ENCODE peak calls at places on chromosomes 5 and 9, in seven cellular contexts. M is H1, O is mesenchymal stem cell, G is neuronal stem cell, N is mesendoderm, Z is trophoblast cell, C is H9. D is an unnamed sample.

GRCh38 chr9:86674475-86674874 is 272.8 kb downstream of the GAS1 start:
- DNase-seq in M (no peak), O (no peak), G (no peak), N (peak), Z (no peak), C (no peak), D (no peak)

GRCh38 chr9:114662081-114662989 is 4.7 kb upstream of the TEX53 start:
- DNase-seq in M (peak), O (peak), G (peak), N (peak), Z (peak), C (peak), D (peak)

GRCh38 chr9:71518045-71518888 is 250.0 kb downstream of the CEMIP2 start:
- DNase-seq in M (no peak), O (no peak), G (no peak), N (no peak), Z (no peak), C (no peak), D (no peak)

GRCh38 chr5:74179701-74180100 is 460.8 kb downstream of the ENC1 start:
- DNase-seq in M (no peak), O (no peak), G (no peak), N (no peak), Z (no peak), C (no peak), D (peak)

GRCh38 chr5:147483961-147484707 is 25.7 kb downstream of the DPYSL3 start:
- DNase-seq in M (no peak), O (peak), G (no peak), N (no peak), Z (peak), C (no peak), D (peak)

GRCh38 chr9:112125961-112126388 is 49.1 kb downstream of the SUSD1 start:
- DNase-seq in M (no peak), O (peak), G (no peak), N (no peak), Z (peak), C (no peak), D (peak)

GRCh38 chr9:128920381-128921058 is at the start of gene PHYHD1:
- DNase-seq in M (no peak), O (peak), G (no peak), N (no peak), Z (no peak), C (no peak), D (peak)

GRCh38 chr5:98909363-98909762 is 19.4 kb downstream of the CHD1 start:
- DNase-seq in M (no peak), O (no peak), G (no peak), N (no peak), Z (no peak), C (no peak), D (no peak)

GRCh38 chr5:26757941-26758340 is 280.4 kb downstream of the CDH9 start:
- DNase-seq in M (no peak), O (no peak), G (no peak), N (no peak), Z (no peak), C (no peak), D (no peak)

GRCh38 chr9:136629001-136629878 is 33.5 kb upstream of the EGFL7 start:
- DNase-seq in M (peak), O (no peak), G (no peak), N (no peak), Z (no peak), C (no peak), D (no peak)
- H2BK5ac ChIP-seq in M (no peak), O (no peak), G (peak), N (no peak), Z (no peak), C (no peak), D (no peak)

GRCh38 chr5:53464722-53465121 is 15.7 kb upstream of the FST start:
- DNase-seq in M (no peak), O (no peak), G (no peak), N (no peak), Z (peak), C (no peak), D (no peak)
- H2BK5ac ChIP-seq in M (no peak), O (no peak), G (no peak), N (no peak), Z (peak), C (no peak), D (no peak)

DNA sequence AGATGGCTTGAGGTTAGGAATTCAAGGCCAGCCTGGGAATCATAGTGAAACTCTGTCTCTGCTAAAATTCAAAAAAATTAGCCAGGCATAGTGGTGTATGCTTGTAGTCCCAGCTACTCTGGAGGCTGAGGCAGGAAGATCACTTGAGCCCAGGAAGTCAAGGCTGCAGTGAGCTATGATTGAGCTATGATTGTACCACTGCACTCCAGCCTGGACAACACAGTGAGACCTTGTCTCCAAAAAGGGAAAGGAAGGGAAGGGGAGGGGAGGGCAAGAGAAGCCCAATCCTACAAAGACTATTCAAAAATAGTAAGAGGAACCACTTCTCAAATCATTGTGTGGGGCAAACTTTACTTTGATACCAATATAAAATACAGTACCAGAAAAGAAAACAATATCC is 11.2 kb downstream of the SEMA4D start:
- DNase-seq in M (no peak), O (no peak), G (no peak), N (no peak), Z (no peak), C (peak), D (no peak)
- H2BK5ac ChIP-seq in M (no peak), O (no peak), G (no peak), N (no peak), Z (no peak), C (no peak), D (no peak)

DNA sequence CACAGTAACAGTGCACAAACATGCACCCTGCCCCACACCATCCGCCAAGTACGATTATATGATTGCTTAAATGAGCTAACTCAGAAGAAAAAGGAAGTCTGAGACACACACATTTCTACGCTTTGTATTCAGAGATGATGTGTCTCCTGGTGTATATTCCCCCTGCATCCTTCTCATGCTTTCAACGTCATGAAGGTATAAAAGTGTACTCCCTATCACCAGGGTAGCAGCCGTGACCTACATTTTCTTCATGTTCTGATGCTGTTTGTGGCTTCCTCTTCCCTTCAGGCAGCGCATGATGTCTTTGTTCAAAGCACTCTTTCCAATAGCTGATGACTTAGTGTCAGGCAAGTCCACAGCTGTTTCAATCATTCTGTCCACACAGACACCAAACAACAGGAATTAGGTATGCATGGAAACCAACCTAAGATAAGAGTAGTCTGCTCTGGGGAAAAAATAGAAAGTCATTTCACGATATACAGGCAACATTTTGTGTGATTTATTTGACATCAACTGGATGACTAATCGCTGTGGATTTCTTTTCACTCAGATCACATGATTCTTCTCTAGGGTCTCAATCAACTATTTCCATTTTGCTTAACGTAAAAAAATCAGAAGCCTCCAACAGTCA is 269.4 kb upstream of the PTGER4 start:
- DNase-seq in M (no peak), O (peak), G (no peak), N (no peak), Z (peak), C (no peak), D (peak)
- H2BK5ac ChIP-seq in M (no peak), O (no peak), G (no peak), N (no peak), Z (no peak), C (no peak), D (no peak)

GRCh38 chr5:172730222-172730621 is 40.8 kb downstream of the DUSP1 start:
- DNase-seq in M (no peak), O (no peak), G (no peak), N (no peak), Z (no peak), C (no peak), D (no peak)
- H2BK5ac ChIP-seq in M (no peak), O (no peak), G (no peak), N (no peak), Z (no peak), C (no peak), D (no peak)

GRCh38 chr5:175096469-175097185 is 347.4 kb downstream of the DRD1 start:
- DNase-seq in M (no peak), O (no peak), G (no peak), N (no peak), Z (peak), C (no peak), D (no peak)
- H2BK5ac ChIP-seq in M (no peak), O (no peak), G (no peak), N (no peak), Z (no peak), C (no peak), D (no peak)

GRCh38 chr9:7980691-7981289 is 181.2 kb upstream of the DMAC1 start:
- DNase-seq in M (no peak), O (no peak), G (no peak), N (peak), Z (no peak), C (no peak), D (no peak)
- H2BK5ac ChIP-seq in M (no peak), O (no peak), G (no peak), N (peak), Z (no peak), C (no peak), D (no peak)

GRCh38 chr9:69272212-69272611 is 52.8 kb upstream of the ENTREP1 start:
- DNase-seq in M (no peak), O (no peak), G (no peak), N (no peak), Z (no peak), C (no peak), D (no peak)
- H2BK5ac ChIP-seq in M (no peak), O (no peak), G (no peak), N (no peak), Z (no peak), C (no peak), D (no peak)

GRCh38 chr9:126663661-126664072 is 49.9 kb downstream of the LMX1B start:
- DNase-seq in M (no peak), O (no peak), G (no peak), N (no peak), Z (no peak), C (no peak), D (no peak)

GRCh38 chr9:126661521-126662251 is 48.0 kb downstream of the LMX1B start:
- DNase-seq in M (peak), O (no peak), G (no peak), N (peak), Z (peak), C (peak), D (peak)

GRCh38 chr9:126658964-126659555 is 45.3 kb downstream of the LMX1B start:
- DNase-seq in M (no peak), O (no peak), G (no peak), N (no peak), Z (no peak), C (no peak), D (no peak)

GRCh38 chr9:126658201-126658600 is 44.5 kb downstream of the LMX1B start:
- DNase-seq in M (no peak), O (no peak), G (no peak), N (no peak), Z (no peak), C (no peak), D (no peak)

GRCh38 chr9:126661122-126661520 is 47.4 kb downstream of the LMX1B start:
- DNase-seq in M (no peak), O (no peak), G (no peak), N (no peak), Z (no peak), C (no peak), D (no peak)
- H2BK5ac ChIP-seq in M (peak), O (no peak), G (no peak), N (no peak), Z (no peak), C (no peak), D (no peak)

DNA sequence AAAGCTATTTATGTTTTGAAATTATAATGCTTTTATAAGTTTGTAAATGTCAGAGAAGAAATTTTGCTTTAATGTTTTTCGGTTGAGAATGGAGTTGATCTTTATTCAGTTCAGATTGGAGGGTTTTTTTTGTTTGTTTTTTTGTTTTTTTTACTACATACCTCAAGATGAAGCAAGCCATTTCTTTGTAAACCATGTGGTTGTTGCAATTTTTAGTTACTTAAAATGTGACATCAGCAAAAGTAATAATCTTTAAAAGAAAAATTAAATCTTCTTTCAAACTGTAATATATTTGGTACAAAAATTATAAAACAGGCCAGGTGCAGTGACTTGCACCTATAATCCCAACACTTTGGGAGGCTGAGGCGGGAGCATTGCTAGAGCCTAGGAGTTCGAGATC is 102.6 kb downstream of the CDC42SE2 start:
- DNase-seq in M (no peak), O (no peak), G (no peak), N (no peak), Z (peak), C (no peak), D (peak)
- H2BK5ac ChIP-seq in M (no peak), O (no peak), G (no peak), N (no peak), Z (no peak), C (no peak), D (peak)